ENCODE peak calls at places on chromosomes 12 and 14, in eight cellular contexts. F is CD8-positive, alpha-beta memory T cell; Q is GM12865; R is endodermal cell; E is pancreas; N is AG10803; M is mucosa of descending colon; B is spleen. V is an unnamed sample.

GRCh38 chr14:22375321-22375930 is 213.6 kb downstream of the DAD1 start:
- DNase-seq in F (no peak), Q (peak), R (no peak), E (no peak), N (peak), M (no peak), B (no peak), V (peak)

GRCh38 chr14:43778956-43779639 is 728.0 kb downstream of the FSCB start:
- DNase-seq in F (no peak), Q (no peak), R (no peak), E (no peak), N (no peak), M (no peak), B (no peak), V (no peak)

GRCh38 chr12:106841471-106842302 is 67.2 kb downstream of the RIC8B start:
- DNase-seq in F (no peak), Q (peak), R (peak), E (no peak), N (peak), M (no peak), B (no peak), V (peak)

GRCh38 chr14:39843881-39844280 is 411.6 kb upstream of the FBXO33 start:
- DNase-seq in F (no peak), Q (no peak), R (no peak), E (no peak), N (no peak), M (no peak), B (no peak), V (no peak)

GRCh38 chr12:45988259-45988658 is 2.1 kb downstream of the SCAF11 start:
- DNase-seq in F (no peak), Q (no peak), R (no peak), E (no peak), N (peak), M (no peak), B (no peak), V (no peak)

GRCh38 chr14:96589577-96589976 is 87.4 kb downstream of the PAPOLA start:
- DNase-seq in F (no peak), Q (no peak), R (peak), E (no peak), N (no peak), M (no peak), B (peak), V (no peak)

GRCh38 chr14:94599656-94600004 is 12.6 kb upstream of the SERPINA3 start:
- DNase-seq in F (no peak), Q (no peak), R (no peak), E (peak), N (no peak), M (no peak), B (peak), V (peak)

GRCh38 chr12:53222170-53223005 is 9.6 kb downstream of the RARG start:
- DNase-seq in F (peak), Q (no peak), R (peak), E (peak), N (peak), M (peak), B (peak), V (no peak)

GRCh38 chr12:58629376-58629775 is 290.9 kb downstream of the LRIG3 start:
- DNase-seq in F (no peak), Q (no peak), R (no peak), E (no peak), N (no peak), M (no peak), B (no peak), V (peak)

GRCh38 chr12:58247633-58248032 is 306.3 kb downstream of the ATP23 start:
- DNase-seq in F (no peak), Q (no peak), R (peak), E (no peak), N (no peak), M (no peak), B (no peak), V (no peak)

GRCh38 chr12:5043589-5044419 is at the start of gene KCNA5:
- DNase-seq in F (no peak), Q (no peak), R (peak), E (no peak), N (no peak), M (no peak), B (peak), V (no peak)

GRCh38 chr12:68675098-68675842 is 11.5 kb upstream of the NUP107 start:
- DNase-seq in F (peak), Q (no peak), R (peak), E (no peak), N (peak), M (peak), B (peak), V (no peak)

GRCh38 chr14:99522457-99522891 is 41.3 kb downstream of the CCNK start:
- DNase-seq in F (no peak), Q (no peak), R (peak), E (no peak), N (peak), M (peak), B (peak), V (peak)

GRCh38 chr12:65902504-65902903 is 78.2 kb downstream of the HMGA2 start:
- DNase-seq in F (no peak), Q (peak), R (no peak), E (no peak), N (peak), M (no peak), B (no peak), V (peak)

GRCh38 chr12:42589465-42590323 is at the start of gene PRICKLE1:
- DNase-seq in F (no peak), Q (peak), R (peak), E (peak), N (peak), M (peak), B (peak), V (peak)

GRCh38 chr14:95835331-95835730 is 41.3 kb upstream of the TUNAR start:
- DNase-seq in F (no peak), Q (peak), R (no peak), E (no peak), N (no peak), M (no peak), B (no peak), V (no peak)

GRCh38 chr12:79978692-79979091 is 43.8 kb upstream of the PPP1R12A start:
- DNase-seq in F (no peak), Q (no peak), R (no peak), E (no peak), N (no peak), M (no peak), B (no peak), V (no peak)

GRCh38 chr14:40447032-40447431 is 1014.8 kb upstream of the FBXO33 start:
- DNase-seq in F (no peak), Q (no peak), R (no peak), E (no peak), N (no peak), M (no peak), B (no peak), V (no peak)

GRCh38 chr14:77100961-77101360 is 2.9 kb downstream of the CIPC start:
- DNase-seq in F (no peak), Q (peak), R (no peak), E (no peak), N (no peak), M (no peak), B (no peak), V (no peak)

GRCh38 chr12:49296034-49296835 is 1.3 kb downstream of the PRPH start:
- DNase-seq in F (peak), Q (peak), R (peak), E (peak), N (no peak), M (peak), B (peak), V (no peak)

GRCh38 chr12:75766263-75767160 is 255.1 kb upstream of the KRR1 start:
- DNase-seq in F (no peak), Q (no peak), R (no peak), E (no peak), N (no peak), M (no peak), B (no peak), V (peak)

GRCh38 chr12:102050660-102051430 is 10.9 kb downstream of the WASHC3 start:
- DNase-seq in F (no peak), Q (no peak), R (no peak), E (no peak), N (no peak), M (no peak), B (no peak), V (no peak)

GRCh38 chr12:28027947-28028724 is 55.6 kb upstream of the PTHLH start:
- DNase-seq in F (no peak), Q (no peak), R (no peak), E (no peak), N (no peak), M (no peak), B (no peak), V (peak)

GRCh38 chr12:42421844-42422779 is 96.1 kb downstream of the PPHLN1 start:
- DNase-seq in F (no peak), Q (peak), R (no peak), E (no peak), N (peak), M (no peak), B (no peak), V (peak)

GRCh38 chr14:91869556-91869955 is 2.2 kb upstream of the TC2N start:
- DNase-seq in F (no peak), Q (no peak), R (no peak), E (no peak), N (no peak), M (no peak), B (no peak), V (no peak)

GRCh38 chr14:25132734-25133422 is 82.9 kb upstream of the STXBP6 start:
- DNase-seq in F (peak), Q (peak), R (peak), E (peak), N (peak), M (peak), B (peak), V (peak)

GRCh38 chr12:63396135-63396534 is 245.1 kb upstream of the AVPR1A start:
- DNase-seq in F (no peak), Q (peak), R (no peak), E (no peak), N (no peak), M (no peak), B (no peak), V (no peak)

GRCh38 chr14:50045039-50045711 is 71.2 kb downstream of the VCPKMT start:
- DNase-seq in F (peak), Q (peak), R (no peak), E (peak), N (peak), M (peak), B (peak), V (peak)

GRCh38 chr12:68345763-68346162 is 13.6 kb upstream of the MDM1 start:
- DNase-seq in F (no peak), Q (no peak), R (no peak), E (no peak), N (no peak), M (no peak), B (no peak), V (no peak)

GRCh38 chr12:32586390-32586789 is 92.7 kb upstream of the DNM1L start:
- DNase-seq in F (no peak), Q (no peak), R (no peak), E (no peak), N (peak), M (no peak), B (no peak), V (peak)

DNA sequence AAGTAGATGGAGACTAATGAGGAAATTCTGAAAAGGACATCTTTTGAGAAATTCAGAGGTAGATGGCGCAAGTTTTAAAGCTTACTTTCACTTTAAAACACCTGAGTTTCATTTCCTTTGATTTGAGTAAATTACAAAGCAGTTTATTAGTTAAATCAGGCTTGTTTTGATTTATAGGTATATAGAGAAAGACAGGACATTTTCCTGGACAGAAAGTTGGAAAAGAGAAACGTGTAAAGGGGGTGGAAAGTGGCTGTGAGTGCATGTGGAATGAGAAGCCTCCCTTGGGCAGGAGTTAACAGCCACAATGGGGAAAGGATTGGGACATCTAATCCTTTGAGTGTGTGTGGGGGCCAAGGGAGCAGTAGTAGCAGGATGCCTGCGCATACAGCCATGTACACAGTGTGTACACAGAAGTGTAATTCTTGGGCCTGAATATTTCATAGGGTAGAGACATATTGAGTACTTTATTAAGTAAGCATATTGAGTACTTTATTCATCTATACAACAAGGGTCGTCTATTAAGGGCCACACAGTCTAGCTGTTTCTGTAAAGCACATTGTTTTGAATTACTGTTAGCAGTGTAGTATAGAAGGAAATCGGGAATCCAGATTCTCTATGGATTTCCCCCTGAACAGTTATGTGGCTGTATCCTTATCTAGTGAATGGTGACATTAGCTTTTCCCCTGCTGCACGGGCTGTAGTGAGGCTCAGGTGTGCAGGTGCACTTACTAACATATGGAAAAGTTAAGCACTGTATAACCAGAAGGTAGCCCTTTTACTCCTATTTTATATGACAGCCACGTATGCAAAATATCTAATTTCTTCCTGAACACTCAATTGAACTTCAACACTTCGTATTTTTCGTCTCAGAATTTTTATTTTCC is 19.1 kb downstream of the MARK3 start:
- DNase-seq in F (no peak), Q (no peak), R (no peak), E (no peak), N (peak), M (no peak), B (no peak), V (peak)
- H3K4me3 ChIP-seq in F (peak), Q (no peak), R (peak), E (no peak), N (no peak), M (no peak), B (no peak), V (peak)

GRCh38 chr12:55850893-55851292 is 8.2 kb upstream of the MMP19 start:
- DNase-seq in F (no peak), Q (no peak), R (no peak), E (no peak), N (peak), M (no peak), B (no peak), V (peak)
- H3K4me3 ChIP-seq in F (no peak), Q (no peak), R (no peak), E (no peak), N (no peak), M (no peak), B (no peak), V (no peak)

GRCh38 chr12:56486694-56487093 is 1.3 kb downstream of the GLS2 start:
- DNase-seq in F (no peak), Q (no peak), R (no peak), E (no peak), N (no peak), M (no peak), B (no peak), V (no peak)
- H3K4me3 ChIP-seq in F (no peak), Q (no peak), R (no peak), E (peak), N (no peak), M (no peak), B (no peak), V (no peak)

GRCh38 chr14:33017016-33017415 is 78.3 kb downstream of the NPAS3 start:
- DNase-seq in F (no peak), Q (no peak), R (no peak), E (no peak), N (peak), M (no peak), B (no peak), V (no peak)

GRCh38 chr14:33010495-33010894 is 71.8 kb downstream of the NPAS3 start:
- DNase-seq in F (no peak), Q (no peak), R (no peak), E (no peak), N (no peak), M (no peak), B (no peak), V (no peak)

GRCh38 chr14:33016611-33017010 is 77.9 kb downstream of the NPAS3 start:
- DNase-seq in F (no peak), Q (no peak), R (no peak), E (no peak), N (peak), M (no peak), B (no peak), V (no peak)

GRCh38 chr14:33019346-33019745 is 80.7 kb downstream of the NPAS3 start:
- DNase-seq in F (no peak), Q (no peak), R (no peak), E (no peak), N (no peak), M (no peak), B (no peak), V (no peak)

GRCh38 chr14:33014710-33015109 is 76.0 kb downstream of the NPAS3 start:
- DNase-seq in F (no peak), Q (no peak), R (no peak), E (no peak), N (no peak), M (no peak), B (no peak), V (no peak)
- H3K4me3 ChIP-seq in F (no peak), Q (no peak), R (no peak), E (no peak), N (no peak), M (no peak), B (no peak), V (no peak)

DNA sequence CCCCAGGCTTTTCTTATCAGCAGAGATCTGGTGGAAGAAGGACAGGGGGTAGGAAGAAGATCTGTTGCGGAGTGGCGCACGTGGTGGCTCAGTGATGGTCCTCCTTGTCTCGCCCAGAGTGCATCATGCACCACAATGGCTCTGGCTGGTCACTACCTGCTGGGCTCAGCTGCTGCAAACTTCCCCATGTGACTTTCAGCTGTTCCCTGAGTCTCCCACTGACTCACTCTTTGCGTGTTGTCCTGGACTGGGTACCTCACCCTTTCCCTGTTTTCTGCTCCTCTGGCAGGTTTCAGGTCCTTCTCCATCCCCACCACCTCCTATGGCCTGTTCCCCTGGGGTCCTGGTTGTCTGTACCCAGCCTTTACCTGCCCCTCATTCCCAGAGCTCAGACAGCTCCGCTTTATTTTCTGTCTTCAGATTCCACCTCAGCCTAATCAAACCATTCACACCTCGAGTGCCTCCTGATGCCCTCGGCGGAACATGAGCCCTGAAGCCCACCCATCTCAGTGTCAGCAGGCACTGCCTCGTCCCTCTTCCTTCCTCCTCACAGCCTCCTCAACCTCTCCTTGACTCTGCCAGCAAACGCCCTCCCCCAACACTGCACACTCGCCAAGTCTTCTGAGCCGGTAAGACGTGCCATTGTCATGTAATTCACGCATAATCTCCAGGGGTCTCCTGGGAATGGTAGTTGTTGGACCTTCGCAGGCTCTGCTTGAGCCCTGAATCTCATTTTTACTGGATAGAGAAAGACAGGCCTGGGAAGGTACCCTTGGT is 1.8 kb downstream of the C1R start:
- DNase-seq in F (no peak), Q (no peak), R (peak), E (no peak), N (peak), M (no peak), B (no peak), V (no peak)
- H3K4me3 ChIP-seq in F (no peak), Q (no peak), R (no peak), E (no peak), N (peak), M (no peak), B (no peak), V (peak)

GRCh38 chr14:33612184-33612479 is 338.7 kb downstream of the EGLN3 start:
- DNase-seq in F (no peak), Q (no peak), R (no peak), E (no peak), N (no peak), M (no peak), B (no peak), V (no peak)
- H3K4me3 ChIP-seq in F (no peak), Q (no peak), R (no peak), E (no peak), N (no peak), M (no peak), B (no peak), V (no peak)

GRCh38 chr14:102565331-102565887 is 27.0 kb upstream of the RCOR1 start:
- DNase-seq in F (no peak), Q (peak), R (no peak), E (no peak), N (no peak), M (no peak), B (no peak), V (no peak)

GRCh38 chr14:102565959-102566358 is 26.5 kb upstream of the RCOR1 start:
- DNase-seq in F (no peak), Q (peak), R (no peak), E (no peak), N (no peak), M (no peak), B (no peak), V (no peak)

GRCh38 chr14:102571043-102571442 is 21.4 kb upstream of the RCOR1 start:
- DNase-seq in F (no peak), Q (no peak), R (peak), E (no peak), N (no peak), M (no peak), B (no peak), V (no peak)

GRCh38 chr14:102570334-102570995 is 22.0 kb upstream of the RCOR1 start:
- DNase-seq in F (no peak), Q (no peak), R (peak), E (no peak), N (no peak), M (no peak), B (no peak), V (no peak)

GRCh38 chr14:102568115-102568614 is 24.3 kb upstream of the RCOR1 start:
- DNase-seq in F (no peak), Q (peak), R (peak), E (no peak), N (no peak), M (peak), B (no peak), V (no peak)
- H3K4me3 ChIP-seq in F (peak), Q (no peak), R (no peak), E (no peak), N (no peak), M (no peak), B (no peak), V (no peak)

GRCh38 chr12:43761535-43761934 is 2.8 kb downstream of the IRAK4 start:
- DNase-seq in F (no peak), Q (no peak), R (no peak), E (no peak), N (no peak), M (no peak), B (no peak), V (no peak)
- H3K4me3 ChIP-seq in F (no peak), Q (no peak), R (no peak), E (no peak), N (no peak), M (no peak), B (no peak), V (no peak)

DNA sequence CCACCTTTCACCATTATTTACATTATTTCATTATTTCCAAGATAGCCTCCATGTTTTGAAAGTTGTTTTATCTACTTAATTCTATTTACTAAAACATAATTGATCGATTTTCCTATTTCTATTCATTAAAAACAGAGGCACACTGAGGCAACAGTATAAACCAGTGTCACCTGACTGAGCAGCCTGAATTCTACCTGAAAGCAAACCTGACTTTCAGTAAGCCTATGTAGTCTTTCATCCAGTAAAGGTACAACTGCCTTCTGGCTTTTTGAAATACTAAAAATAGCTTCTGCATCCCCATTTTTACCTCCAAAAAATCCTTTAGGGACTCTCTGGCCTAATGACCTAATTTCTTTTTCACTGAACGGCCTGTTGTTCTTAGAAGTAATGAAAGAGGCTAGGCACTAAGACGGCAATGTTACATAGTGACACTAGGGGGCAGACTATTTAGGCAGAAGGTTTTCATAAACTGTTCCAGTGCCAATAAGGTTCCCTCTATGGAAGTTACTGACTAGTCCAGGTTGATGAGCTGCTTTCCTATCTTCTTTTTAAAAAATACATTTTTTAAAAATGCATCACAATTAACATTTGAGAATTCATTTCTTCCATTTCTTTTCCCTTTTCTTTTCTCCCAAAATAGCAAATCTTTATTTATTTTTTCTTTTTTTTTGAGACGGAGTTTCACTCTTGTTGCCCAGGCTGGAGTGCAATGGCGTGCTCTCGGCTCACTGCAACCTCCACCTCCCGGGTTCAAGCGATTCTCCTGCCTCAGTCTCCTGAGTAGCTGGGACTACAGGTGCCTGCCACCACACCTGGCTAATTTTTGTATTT is 17.5 kb downstream of the ANAPC5 start:
- DNase-seq in F (no peak), Q (peak), R (no peak), E (no peak), N (peak), M (no peak), B (no peak), V (peak)
- H3K4me3 ChIP-seq in F (no peak), Q (no peak), R (no peak), E (no peak), N (no peak), M (no peak), B (no peak), V (no peak)